ENCODE peak calls at places on chromosomes 12 and 14, in nine cellular contexts. One of them, this sample, is unnamed. For H3K36me3, the result is how much of the 10 kb centered on the place peaks cover.

GRCh38 chr14:34113051-34113511 is 162.2 kb upstream of the EGLN3 start:
- DNase-seq in SJCRH30: peak
- DNase-seq in brain microvascular endothelial cell: peak
- DNase-seq in mammary epithelial cell: peak
- DNase-seq in aorta: no peak
- DNase-seq in lung: no peak
- DNase-seq in pancreas: no peak
- DNase-seq in mesendoderm: peak
- DNase-seq in effector memory CD4-positive, alpha-beta T cell: no peak
- DNase-seq in this sample: no peak

GRCh38 chr14:94313991-94314655 is 9.0 kb downstream of the SERPINA6 start:
- DNase-seq in lung: no peak
- DNase-seq in aorta: no peak
- DNase-seq in pancreas: no peak
- DNase-seq in mesendoderm: no peak
- DNase-seq in effector memory CD4-positive, alpha-beta T cell: no peak
- DNase-seq in brain microvascular endothelial cell: peak
- DNase-seq in mammary epithelial cell: peak
- DNase-seq in SJCRH30: no peak
- DNase-seq in this sample: no peak

GRCh38 chr12:100141998-100142850 is 450 bp downstream of the BLTP3B start:
- DNase-seq in pancreas: peak
- DNase-seq in effector memory CD4-positive, alpha-beta T cell: peak
- DNase-seq in lung: peak
- DNase-seq in mammary epithelial cell: no peak
- DNase-seq in SJCRH30: peak
- DNase-seq in brain microvascular endothelial cell: peak
- DNase-seq in mesendoderm: peak
- DNase-seq in aorta: peak
- DNase-seq in this sample: peak

GRCh38 chr12:28869197-28869596 is 279.9 kb upstream of the FAR2 start:
- DNase-seq in mammary epithelial cell: peak
- DNase-seq in aorta: no peak
- DNase-seq in SJCRH30: no peak
- DNase-seq in effector memory CD4-positive, alpha-beta T cell: no peak
- DNase-seq in brain microvascular endothelial cell: peak
- DNase-seq in mesendoderm: no peak
- DNase-seq in pancreas: no peak
- DNase-seq in lung: no peak
- DNase-seq in this sample: no peak

GRCh38 chr12:104733717-104734175 is 224.3 kb downstream of the SLC41A2 start:
- DNase-seq in effector memory CD4-positive, alpha-beta T cell: no peak
- DNase-seq in lung: no peak
- DNase-seq in mesendoderm: peak
- DNase-seq in brain microvascular endothelial cell: no peak
- DNase-seq in pancreas: no peak
- DNase-seq in mammary epithelial cell: no peak
- DNase-seq in SJCRH30: peak
- DNase-seq in aorta: peak
- DNase-seq in this sample: no peak

GRCh38 chr12:123445388-123446344 is 9.2 kb upstream of the RILPL2 start:
- DNase-seq in effector memory CD4-positive, alpha-beta T cell: no peak
- DNase-seq in aorta: peak
- DNase-seq in mammary epithelial cell: no peak
- DNase-seq in SJCRH30: no peak
- DNase-seq in brain microvascular endothelial cell: peak
- DNase-seq in mesendoderm: peak
- DNase-seq in lung: peak
- DNase-seq in pancreas: no peak
- DNase-seq in this sample: no peak

GRCh38 chr12:85809500-85809899 is 26.7 kb downstream of the RASSF9 start:
- DNase-seq in brain microvascular endothelial cell: no peak
- DNase-seq in aorta: no peak
- DNase-seq in effector memory CD4-positive, alpha-beta T cell: no peak
- DNase-seq in pancreas: no peak
- DNase-seq in mesendoderm: no peak
- DNase-seq in mammary epithelial cell: no peak
- DNase-seq in lung: no peak
- DNase-seq in SJCRH30: no peak
- DNase-seq in this sample: no peak

GRCh38 chr14:106556665-106557289 is 1030.4 kb downstream of the TMEM121 start:
- DNase-seq in lung: peak
- DNase-seq in aorta: no peak
- DNase-seq in brain microvascular endothelial cell: no peak
- DNase-seq in mammary epithelial cell: no peak
- DNase-seq in mesendoderm: no peak
- DNase-seq in SJCRH30: peak
- DNase-seq in effector memory CD4-positive, alpha-beta T cell: peak
- DNase-seq in pancreas: peak
- DNase-seq in this sample: peak

GRCh38 chr12:32264995-32265394 is 134.4 kb upstream of the FGD4 start:
- DNase-seq in lung: no peak
- DNase-seq in brain microvascular endothelial cell: no peak
- DNase-seq in SJCRH30: peak
- DNase-seq in mammary epithelial cell: no peak
- DNase-seq in mesendoderm: no peak
- DNase-seq in pancreas: no peak
- DNase-seq in aorta: no peak
- DNase-seq in effector memory CD4-positive, alpha-beta T cell: no peak
- DNase-seq in this sample: no peak

GRCh38 chr12:20282411-20282810 is 85.9 kb upstream of the PDE3A start:
- DNase-seq in brain microvascular endothelial cell: no peak
- DNase-seq in mesendoderm: no peak
- DNase-seq in mammary epithelial cell: no peak
- DNase-seq in pancreas: no peak
- DNase-seq in lung: no peak
- DNase-seq in aorta: no peak
- DNase-seq in effector memory CD4-positive, alpha-beta T cell: no peak
- DNase-seq in SJCRH30: no peak
- DNase-seq in this sample: no peak

GRCh38 chr14:37709419-37710195 is 114.2 kb downstream of the TTC6 start:
- DNase-seq in mammary epithelial cell: no peak
- DNase-seq in pancreas: no peak
- DNase-seq in brain microvascular endothelial cell: peak
- DNase-seq in aorta: no peak
- DNase-seq in effector memory CD4-positive, alpha-beta T cell: no peak
- DNase-seq in mesendoderm: peak
- DNase-seq in lung: no peak
- DNase-seq in SJCRH30: peak
- DNase-seq in this sample: no peak

GRCh38 chr14:77786148-77786547 is 13.8 kb upstream of the ADCK1 start:
- DNase-seq in pancreas: no peak
- DNase-seq in mammary epithelial cell: no peak
- DNase-seq in SJCRH30: no peak
- DNase-seq in mesendoderm: no peak
- DNase-seq in effector memory CD4-positive, alpha-beta T cell: no peak
- DNase-seq in lung: no peak
- DNase-seq in brain microvascular endothelial cell: no peak
- DNase-seq in aorta: no peak
- DNase-seq in this sample: no peak

GRCh38 chr12:27246774-27247173 is 2.7 kb downstream of the STK38L start:
- DNase-seq in effector memory CD4-positive, alpha-beta T cell: no peak
- DNase-seq in SJCRH30: no peak
- DNase-seq in mammary epithelial cell: peak
- DNase-seq in lung: no peak
- DNase-seq in mesendoderm: no peak
- DNase-seq in pancreas: no peak
- DNase-seq in aorta: no peak
- DNase-seq in brain microvascular endothelial cell: no peak
- DNase-seq in this sample: no peak

GRCh38 chr12:81083906-81084513 is 6.1 kb downstream of the ACSS3 start:
- DNase-seq in aorta: no peak
- DNase-seq in mesendoderm: no peak
- DNase-seq in brain microvascular endothelial cell: no peak
- DNase-seq in lung: no peak
- DNase-seq in pancreas: no peak
- DNase-seq in effector memory CD4-positive, alpha-beta T cell: no peak
- DNase-seq in mammary epithelial cell: no peak
- DNase-seq in SJCRH30: no peak
- DNase-seq in this sample: no peak

GRCh38 chr12:89353823-89354629 is 1.7 kb upstream of the DUSP6 start:
- DNase-seq in pancreas: peak
- DNase-seq in effector memory CD4-positive, alpha-beta T cell: peak
- DNase-seq in lung: peak
- DNase-seq in mammary epithelial cell: peak
- DNase-seq in brain microvascular endothelial cell: peak
- DNase-seq in mesendoderm: peak
- DNase-seq in aorta: peak
- DNase-seq in SJCRH30: peak
- DNase-seq in this sample: peak
- H3K27ac ChIP-seq in pancreas: peak
- H3K27ac ChIP-seq in effector memory CD4-positive, alpha-beta T cell: peak
- H3K27ac ChIP-seq in lung: peak
- H3K27ac ChIP-seq in mammary epithelial cell: peak
- H3K27ac ChIP-seq in brain microvascular endothelial cell: peak
- H3K27ac ChIP-seq in mesendoderm: peak
- H3K27ac ChIP-seq in aorta: peak
- H3K27ac ChIP-seq in SJCRH30: peak
- H3K27ac ChIP-seq in this sample: peak

GRCh38 chr12:57218030-57218853 is 1.6 kb downstream of the NXPH4 start:
- DNase-seq in pancreas: no peak
- DNase-seq in effector memory CD4-positive, alpha-beta T cell: no peak
- DNase-seq in aorta: no peak
- DNase-seq in brain microvascular endothelial cell: no peak
- DNase-seq in lung: no peak
- DNase-seq in mammary epithelial cell: no peak
- DNase-seq in mesendoderm: no peak
- DNase-seq in SJCRH30: peak
- DNase-seq in this sample: no peak
- H3K4me3 ChIP-seq in pancreas: no peak
- H3K4me3 ChIP-seq in effector memory CD4-positive, alpha-beta T cell: no peak
- H3K4me3 ChIP-seq in aorta: no peak
- H3K4me3 ChIP-seq in brain microvascular endothelial cell: no peak
- H3K4me3 ChIP-seq in lung: no peak
- H3K4me3 ChIP-seq in mammary epithelial cell: no peak
- H3K4me3 ChIP-seq in mesendoderm: no peak
- H3K4me3 ChIP-seq in SJCRH30: no peak
- H3K4me3 ChIP-seq in this sample: no peak

GRCh38 chr12:112482734-112483133 is 64.0 kb downstream of the PTPN11 start:
- DNase-seq in lung: no peak
- DNase-seq in pancreas: no peak
- DNase-seq in aorta: no peak
- DNase-seq in brain microvascular endothelial cell: no peak
- DNase-seq in effector memory CD4-positive, alpha-beta T cell: no peak
- DNase-seq in mammary epithelial cell: no peak
- DNase-seq in SJCRH30: no peak
- DNase-seq in mesendoderm: no peak
- DNase-seq in this sample: no peak

GRCh38 chr12:112486361-112486760 is 67.6 kb downstream of the PTPN11 start:
- DNase-seq in mesendoderm: no peak
- DNase-seq in lung: no peak
- DNase-seq in pancreas: no peak
- DNase-seq in brain microvascular endothelial cell: no peak
- DNase-seq in effector memory CD4-positive, alpha-beta T cell: no peak
- DNase-seq in aorta: no peak
- DNase-seq in SJCRH30: no peak
- DNase-seq in mammary epithelial cell: no peak
- DNase-seq in this sample: no peak

GRCh38 chr12:112488257-112488926 is 69.6 kb downstream of the PTPN11 start:
- DNase-seq in mammary epithelial cell: no peak
- DNase-seq in SJCRH30: no peak
- DNase-seq in lung: no peak
- DNase-seq in pancreas: no peak
- DNase-seq in brain microvascular endothelial cell: no peak
- DNase-seq in aorta: no peak
- DNase-seq in effector memory CD4-positive, alpha-beta T cell: no peak
- DNase-seq in mesendoderm: no peak
- DNase-seq in this sample: no peak
- H3K36me3 ChIP-seq in mammary epithelial cell: under half
- H3K36me3 ChIP-seq in SJCRH30: half or more
- H3K36me3 ChIP-seq in lung: under half
- H3K36me3 ChIP-seq in pancreas: under half
- H3K36me3 ChIP-seq in brain microvascular endothelial cell: under half
- H3K36me3 ChIP-seq in aorta: under half
- H3K36me3 ChIP-seq in effector memory CD4-positive, alpha-beta T cell: half or more
- H3K36me3 ChIP-seq in mesendoderm: under half
- H3K36me3 ChIP-seq in this sample: under half

GRCh38 chr12:53073881-53074280 is 5.3 kb downstream of the SPRYD3 start:
- DNase-seq in mesendoderm: no peak
- DNase-seq in lung: peak
- DNase-seq in SJCRH30: no peak
- DNase-seq in effector memory CD4-positive, alpha-beta T cell: no peak
- DNase-seq in mammary epithelial cell: no peak
- DNase-seq in pancreas: no peak
- DNase-seq in brain microvascular endothelial cell: no peak
- DNase-seq in aorta: no peak
- DNase-seq in this sample: no peak
- H3K27ac ChIP-seq in mesendoderm: no peak
- H3K27ac ChIP-seq in lung: peak
- H3K27ac ChIP-seq in SJCRH30: no peak
- H3K27ac ChIP-seq in effector memory CD4-positive, alpha-beta T cell: no peak
- H3K27ac ChIP-seq in mammary epithelial cell: no peak
- H3K27ac ChIP-seq in pancreas: no peak
- H3K27ac ChIP-seq in brain microvascular endothelial cell: no peak
- H3K27ac ChIP-seq in aorta: no peak
- H3K27ac ChIP-seq in this sample: no peak